ENCODE peak calls at places on chromosomes 13 and 19, in four cellular contexts. One of them, this sample, is unnamed.
A peak's percentile ranks its signal among the peaks of the same experiment; 100 is the strongest.

GRCh38 chr13:109271991-109272454 is 514.4 kb downstream of the IRS2 start:
- DNase-seq in GM23248: peak; percentile 78
- DNase-seq in lung microvascular endothelial cell: no peak
- DNase-seq in left ventricle myocardium inferior: no peak
- DNase-seq in this sample: no peak

GRCh38 chr13:30148171-30148754 is 159.1 kb downstream of the KATNAL1 start:
- DNase-seq in GM23248: no peak
- DNase-seq in lung microvascular endothelial cell: no peak
- DNase-seq in left ventricle myocardium inferior: no peak
- DNase-seq in this sample: peak; percentile 75

GRCh38 chr19:50669319-50670101 is 20.3 kb downstream of the C19orf81 start:
- DNase-seq in GM23248: peak; percentile 54
- DNase-seq in lung microvascular endothelial cell: peak; percentile 56
- DNase-seq in left ventricle myocardium inferior: no peak
- DNase-seq in this sample: peak; percentile 49

GRCh38 chr19:6023085-6023682 is 45.2 kb upstream of the RANBP3 start:
- DNase-seq in GM23248: peak; percentile 85
- DNase-seq in lung microvascular endothelial cell: peak; percentile 59
- DNase-seq in left ventricle myocardium inferior: no peak
- DNase-seq in this sample: no peak

GRCh38 chr19:53085496-53085895 is 17.7 kb downstream of the ZNF160 start:
- DNase-seq in GM23248: no peak
- DNase-seq in lung microvascular endothelial cell: no peak
- DNase-seq in left ventricle myocardium inferior: no peak
- DNase-seq in this sample: no peak

GRCh38 chr13:79749985-79750551 is 269.1 kb downstream of the NDFIP2 start:
- DNase-seq in GM23248: peak; percentile 94
- DNase-seq in lung microvascular endothelial cell: peak; percentile 51
- DNase-seq in left ventricle myocardium inferior: peak; percentile 55
- DNase-seq in this sample: no peak

GRCh38 chr13:20988033-20988908 is 73.1 kb downstream of the LATS2 start:
- DNase-seq in GM23248: no peak
- DNase-seq in lung microvascular endothelial cell: no peak
- DNase-seq in left ventricle myocardium inferior: no peak
- DNase-seq in this sample: no peak

GRCh38 chr19:45922281-45922680 is 7.7 kb upstream of the NANOS2 start:
- DNase-seq in GM23248: peak; percentile 22
- DNase-seq in lung microvascular endothelial cell: no peak
- DNase-seq in left ventricle myocardium inferior: no peak
- DNase-seq in this sample: no peak

GRCh38 chr19:13366529-13367143 is 139.6 kb downstream of the CACNA1A start:
- DNase-seq in GM23248: peak; percentile 48
- DNase-seq in lung microvascular endothelial cell: peak; percentile 1
- DNase-seq in left ventricle myocardium inferior: no peak
- DNase-seq in this sample: no peak

GRCh38 chr13:68168448-68168847 is 938.3 kb upstream of the PCDH9 start:
- DNase-seq in GM23248: no peak
- DNase-seq in lung microvascular endothelial cell: no peak
- DNase-seq in left ventricle myocardium inferior: no peak
- DNase-seq in this sample: no peak

GRCh38 chr19:17346109-17346671 is 8.8 kb downstream of the GTPBP3 start:
- DNase-seq in GM23248: peak; percentile 69
- DNase-seq in lung microvascular endothelial cell: peak; percentile 77
- DNase-seq in left ventricle myocardium inferior: peak; percentile 79
- DNase-seq in this sample: peak; percentile 82

GRCh38 chr13:21849323-21849722 is 178.4 kb downstream of the FGF9 start:
- DNase-seq in GM23248: peak; percentile 48
- DNase-seq in lung microvascular endothelial cell: no peak
- DNase-seq in left ventricle myocardium inferior: no peak
- DNase-seq in this sample: no peak

GRCh38 chr13:24253520-24254150 is 55.7 kb upstream of the C1QTNF9 start:
- DNase-seq in GM23248: no peak
- DNase-seq in lung microvascular endothelial cell: no peak
- DNase-seq in left ventricle myocardium inferior: no peak
- DNase-seq in this sample: peak; percentile 43

GRCh38 chr13:76383671-76384461 is 502.3 kb downstream of the KCTD12 start:
- DNase-seq in GM23248: peak; percentile 87
- DNase-seq in lung microvascular endothelial cell: peak; percentile 7
- DNase-seq in left ventricle myocardium inferior: no peak
- DNase-seq in this sample: no peak

GRCh38 chr13:31918707-31919106 is 112.9 kb upstream of the FRY start:
- DNase-seq in GM23248: no peak
- DNase-seq in lung microvascular endothelial cell: no peak
- DNase-seq in left ventricle myocardium inferior: no peak
- DNase-seq in this sample: no peak

GRCh38 chr13:33145667-33146066 is 129.4 kb downstream of the KL start:
- DNase-seq in GM23248: no peak
- DNase-seq in lung microvascular endothelial cell: no peak
- DNase-seq in left ventricle myocardium inferior: no peak
- DNase-seq in this sample: no peak

GRCh38 chr19:7932930-7933300 is 7.0 kb upstream of the CTXN1 start:
- DNase-seq in GM23248: no peak
- DNase-seq in lung microvascular endothelial cell: no peak
- DNase-seq in left ventricle myocardium inferior: no peak
- DNase-seq in this sample: no peak

GRCh38 chr19:18650468-18651001 is 13.7 kb downstream of the KLHL26 start:
- DNase-seq in GM23248: peak; percentile 91
- DNase-seq in lung microvascular endothelial cell: peak; percentile 85
- DNase-seq in left ventricle myocardium inferior: peak; percentile 82
- DNase-seq in this sample: no peak